ENCODE peak calls at places on chromosomes 4 and X, in five cellular contexts. C, A, Q, X and S are unnamed samples.

GRCh38 chrX:115449742-115450141 is 111.2 kb upstream of the PLS3 start:
- DNase-seq in C (no peak), Q (no peak), A (no peak), X (no peak), S (peak; percentile 9)

GRCh38 chrX:51144828-51145442 is 187.7 kb upstream of the NUDT10 start:
- DNase-seq in A (peak; percentile 37), Q (peak; percentile 48), C (peak; percentile 57), X (no peak), S (peak; percentile 62)

GRCh38 chrX:119411959-119412358 is 12.8 kb downstream of the SLC25A43 start:
- DNase-seq in Q (no peak), X (no peak), C (no peak), A (no peak), S (no peak)

GRCh38 chr4:90069151-90069550 is 58.0 kb upstream of the CCSER1 start:
- DNase-seq in C (no peak), Q (peak; percentile 83), X (peak; percentile 47), A (peak; percentile 0), S (no peak)

GRCh38 chrX:29627833-29628232 is 587.5 kb upstream of the MAGEB2 start:
- DNase-seq in X (no peak), A (no peak), C (no peak), Q (peak; percentile 27), S (peak; percentile 19)

GRCh38 chr4:53455766-53456165 is 78.3 kb downstream of the FIP1L1 start:
- DNase-seq in A (no peak), C (no peak), Q (peak; percentile 94), X (no peak), S (peak; percentile 40)

GRCh38 chr4:42205551-42205950 is 53.1 kb upstream of the BEND4 start:
- DNase-seq in Q (no peak), A (no peak), C (no peak), X (no peak), S (no peak)

GRCh38 chr4:3123201-3123671 is 48.8 kb downstream of the HTT start:
- DNase-seq in Q (no peak), X (no peak), A (peak; percentile 61), C (no peak), S (peak; percentile 26)

GRCh38 chr4:89266128-89266527 is 41.5 kb downstream of the GPRIN3 start:
- DNase-seq in C (no peak), X (no peak), A (no peak), Q (no peak), S (no peak)

GRCh38 chrX:13087322-13088154 is 43.1 kb upstream of the FAM9C start:
- DNase-seq in A (no peak), Q (peak; percentile 85), X (no peak), C (peak; percentile 89), S (no peak)

GRCh38 chrX:12956704-12957541 is 18.0 kb upstream of the TMSB4X start:
- DNase-seq in C (peak; percentile 92), X (peak; percentile 37), A (peak; percentile 35), Q (peak; percentile 55), S (peak; percentile 45)

GRCh38 chrX:65926095-65927019 is 113.5 kb downstream of the VSIG4 start:
- DNase-seq in Q (no peak), X (no peak), C (peak; percentile 17), A (no peak), S (no peak)

GRCh38 chrX:40809210-40809609 is 73.9 kb upstream of the MED14 start:
- DNase-seq in A (peak; percentile 58), X (no peak), C (no peak), Q (peak; percentile 14), S (no peak)

GRCh38 chr4:124322234-124322831 is 390.2 kb downstream of the ANKRD50 start:
- DNase-seq in C (peak; percentile 45), Q (peak; percentile 69), A (peak; percentile 62), X (peak; percentile 8), S (peak; percentile 43)

GRCh38 chr4:138111462-138112000 is 130.6 kb downstream of the SLC7A11 start:
- DNase-seq in X (peak; percentile 18), C (no peak), A (peak; percentile 70), Q (peak; percentile 62), S (no peak)

GRCh38 chr4:153079824-153080486 is 124.3 kb upstream of the TRIM2 start:
- DNase-seq in C (no peak), X (no peak), A (no peak), Q (no peak), S (no peak)

GRCh38 chr4:7263166-7263565 is 70.8 kb downstream of the SORCS2 start:
- DNase-seq in A (no peak), X (no peak), C (no peak), Q (peak; percentile 91), S (no peak)

GRCh38 chrX:31039327-31039711 is 32.5 kb downstream of the FTHL17 start:
- DNase-seq in C (peak; percentile 0), Q (no peak), X (no peak), A (no peak), S (no peak)

GRCh38 chrX:31038585-31039326 is 33.1 kb downstream of the FTHL17 start:
- DNase-seq in A (peak; percentile 45), Q (peak; percentile 46), C (peak; percentile 68), X (no peak), S (peak; percentile 56)

GRCh38 chrX:31036895-31037294 is 34.9 kb downstream of the FTHL17 start:
- DNase-seq in A (peak; percentile 65), C (peak; percentile 54), X (peak; percentile 6), Q (peak; percentile 63), S (peak; percentile 55)
- H3K4me2 ChIP-seq in A (no peak overlapping the region), C (no peak overlapping the region), X (no peak overlapping the region), Q (no peak overlapping the region), S (no peak overlapping the region)

GRCh38 chr4:163157157-163157556 is 9.5 kb downstream of the NAF1 start:
- DNase-seq in C (no peak), X (no peak), Q (no peak), A (peak; percentile 80), S (no peak)
- H3K4me3 ChIP-seq in C (no peak overlapping the region), X (no peak overlapping the region), Q (no peak overlapping the region), A (peak overlapping the region; percentile 57), S (no peak overlapping the region)

DNA sequence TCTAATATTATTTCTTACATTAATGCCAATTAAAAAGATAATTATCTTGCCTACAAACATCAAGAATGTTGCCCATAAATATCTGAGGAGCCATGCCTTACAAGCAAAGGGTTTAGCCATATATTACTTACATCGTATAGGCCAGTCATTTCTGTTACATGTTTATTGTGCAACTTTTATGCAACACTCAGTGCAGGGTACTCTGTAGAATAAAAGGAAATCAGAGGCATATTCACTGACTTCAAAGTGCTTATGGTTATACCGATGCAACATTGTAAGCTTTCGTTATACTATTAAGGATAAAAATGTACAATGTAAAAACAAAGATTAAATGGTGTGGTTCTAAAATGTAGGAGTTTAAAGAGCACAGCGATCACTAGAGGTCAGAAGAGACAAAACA is 315.9 kb downstream of the PCDH10 start:
- DNase-seq in Q (no peak), C (no peak), A (no peak), X (no peak), S (no peak)
- TF ChIP-seq EZH2phosphoT487 in Q (no peak), C (no peak), A (no peak), X (no peak), S (no peak)

DNA sequence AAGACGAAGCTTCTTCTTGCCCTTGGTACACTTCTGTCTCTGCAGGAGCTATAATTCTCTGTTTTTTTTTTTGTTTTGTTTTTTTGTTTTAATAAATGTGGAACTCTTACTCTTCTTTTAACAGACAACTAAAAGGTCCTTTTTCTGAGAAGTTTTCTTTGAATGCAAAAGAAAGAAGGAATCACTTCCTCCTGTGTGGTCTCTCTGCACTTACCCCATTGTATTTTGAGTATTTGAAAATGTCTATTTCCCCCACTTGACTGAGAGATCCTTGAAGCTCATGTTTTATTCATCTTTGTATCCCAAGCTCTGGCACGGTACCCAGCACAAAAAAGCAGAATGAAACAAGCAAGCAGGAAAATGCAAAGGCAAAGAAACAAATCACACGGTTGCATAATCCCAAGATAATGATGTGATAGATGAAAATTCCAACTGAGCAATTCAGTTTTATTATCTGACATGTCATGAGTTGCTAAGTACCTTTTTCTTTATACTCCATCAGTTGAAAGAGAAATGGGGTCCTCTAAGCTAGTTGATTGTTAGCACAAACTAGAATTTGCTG is 522.0 kb upstream of the BOD1L1 start:
- DNase-seq in X (no peak), Q (no peak), A (peak; percentile 2), C (no peak), S (no peak)
- H3K4me2 ChIP-seq in X (no peak overlapping the region), Q (no peak overlapping the region), A (no peak overlapping the region), C (no peak overlapping the region), S (no peak overlapping the region)

DNA sequence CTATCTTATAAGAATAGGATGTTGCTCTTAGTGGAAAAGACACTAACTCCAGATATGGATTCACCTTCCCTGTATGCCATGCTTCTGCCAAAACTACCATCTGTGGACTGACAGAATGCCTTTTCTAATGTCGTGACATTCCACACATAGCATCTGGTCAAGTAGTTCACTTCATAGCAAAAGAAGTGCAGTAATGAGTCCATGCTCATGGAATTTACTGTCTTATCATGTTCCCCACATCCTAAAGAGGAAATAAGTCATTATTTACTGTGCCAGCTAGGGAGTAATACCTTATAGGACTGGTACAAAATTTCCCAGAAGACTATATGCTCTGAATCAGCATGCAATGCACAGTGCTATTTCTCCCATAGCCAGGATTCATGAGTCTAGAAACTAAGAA is 562.4 kb downstream of the TLL1 start:
- DNase-seq in X (no peak), Q (peak; percentile 94), C (no peak), A (peak; percentile 47), S (no peak)
- H3K4me3 ChIP-seq in X (no peak overlapping the region), Q (no peak overlapping the region), C (no peak overlapping the region), A (no peak overlapping the region), S (no peak overlapping the region)

GRCh38 chrX:108362026-108362425 is 76.2 kb downstream of the COL4A6 start:
- DNase-seq in A (no peak), X (no peak), C (no peak), Q (peak; percentile 20), S (peak; percentile 21)
- TF ChIP-seq EZH2phosphoT487 in A (no peak), X (no peak), C (no peak), Q (no peak), S (no peak)

DNA sequence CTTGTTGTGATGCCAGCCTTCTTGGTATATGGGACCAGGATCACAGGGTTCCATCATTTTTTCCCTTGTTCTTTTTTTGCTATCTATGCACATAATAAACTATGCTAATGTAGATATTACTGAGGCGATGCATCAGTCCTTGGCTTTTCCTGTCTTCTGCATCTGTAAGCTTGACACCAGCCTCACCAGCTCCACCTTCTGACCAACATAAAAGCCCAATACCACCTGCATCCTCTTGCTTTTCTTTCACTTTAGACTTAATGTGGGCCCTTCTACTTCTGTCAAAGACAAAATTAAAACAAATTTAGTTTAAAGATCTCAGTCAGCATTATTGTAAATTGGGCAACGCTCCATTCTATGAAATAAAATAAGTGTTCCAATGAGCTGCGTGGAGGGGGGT is 1718.8 kb upstream of the PCDH10 start:
- DNase-seq in X (no peak), C (peak; percentile 30), A (no peak), Q (peak; percentile 10), S (no peak)
- H3K4me2 ChIP-seq in X (no peak overlapping the region), C (peak overlapping the region; percentile 35), A (no peak overlapping the region), Q (no peak overlapping the region), S (no peak overlapping the region)

GRCh38 chr4:81031389-81032173 is 1.1 kb downstream of the BMP3 start:
- DNase-seq in X (no peak), C (peak; percentile 83), A (no peak), Q (no peak), S (no peak)
- H3K4me3 ChIP-seq in X (no peak overlapping the region), C (peak overlapping the region; percentile 79), A (peak overlapping the region; percentile 71), Q (peak overlapping the region; percentile 74), S (peak overlapping the region; percentile 56)